ENCODE peak calls at places on chromosomes 13 and 19, in five cellular contexts. One of them, this sample, is unnamed.

GRCh38 chr19:10259162-10259905 is 7.3 kb downstream of the MRPL4 start:
- DNase-seq in K562: peak; percentile 60
- DNase-seq in HepG2: peak; percentile 88
- DNase-seq in H1: peak; percentile 91
- DNase-seq in GM12878: no peak
- DNase-seq in this sample: peak; percentile 82

GRCh38 chr13:114164681-114165429 is 14.2 kb upstream of the CFAP97D2 start:
- DNase-seq in K562: no peak
- DNase-seq in HepG2: no peak
- DNase-seq in H1: no peak
- DNase-seq in GM12878: no peak
- DNase-seq in this sample: no peak

GRCh38 chr13:93730780-93731179 is 504.2 kb downstream of the GPC6 start:
- DNase-seq in K562: no peak
- DNase-seq in HepG2: no peak
- DNase-seq in H1: no peak
- DNase-seq in GM12878: no peak
- DNase-seq in this sample: no peak

GRCh38 chr19:50796128-50796633 is 6.0 kb downstream of the ACP4 start:
- DNase-seq in K562: peak; percentile 54
- DNase-seq in HepG2: peak; percentile 46
- DNase-seq in H1: no peak
- DNase-seq in GM12878: no peak
- DNase-seq in this sample: no peak

GRCh38 chr19:588758-589692 is 656 bp upstream of the HCN2 start:
- DNase-seq in K562: no peak
- DNase-seq in HepG2: no peak
- DNase-seq in H1: no peak
- DNase-seq in GM12878: no peak
- DNase-seq in this sample: no peak

GRCh38 chr13:106529415-106530208 is 5.8 kb downstream of the EFNB2 start:
- DNase-seq in K562: no peak
- DNase-seq in HepG2: no peak
- DNase-seq in H1: no peak
- DNase-seq in GM12878: no peak
- DNase-seq in this sample: no peak

GRCh38 chr13:78709028-78709427 is 50.1 kb upstream of the OBI1 start:
- DNase-seq in K562: no peak
- DNase-seq in HepG2: peak; percentile 9
- DNase-seq in H1: no peak
- DNase-seq in GM12878: no peak
- DNase-seq in this sample: no peak

GRCh38 chr19:40687525-40688016 is 2.9 kb downstream of the NUMBL start:
- DNase-seq in K562: peak; percentile 78
- DNase-seq in HepG2: no peak
- DNase-seq in H1: no peak
- DNase-seq in GM12878: peak; percentile 23
- DNase-seq in this sample: no peak

GRCh38 chr19:17294051-17294891 is 9.0 kb downstream of the ABHD8 start:
- DNase-seq in K562: peak; percentile 94
- DNase-seq in HepG2: no peak
- DNase-seq in H1: peak; percentile 99
- DNase-seq in GM12878: no peak
- DNase-seq in this sample: no peak

GRCh38 chr19:6220385-6221191 is 59.2 kb downstream of the MLLT1 start:
- DNase-seq in K562: no peak
- DNase-seq in HepG2: no peak
- DNase-seq in H1: no peak
- DNase-seq in GM12878: no peak
- DNase-seq in this sample: no peak

GRCh38 chr13:82356667-82357066 is 1525.6 kb downstream of the SLITRK1 start:
- DNase-seq in K562: no peak
- DNase-seq in HepG2: no peak
- DNase-seq in H1: no peak
- DNase-seq in GM12878: no peak
- DNase-seq in this sample: no peak

GRCh38 chr13:91078093-91078679 is 269.3 kb upstream of the MIR17HG start:
- DNase-seq in K562: no peak
- DNase-seq in HepG2: no peak
- DNase-seq in H1: no peak
- DNase-seq in GM12878: no peak
- DNase-seq in this sample: no peak

GRCh38 chr13:66673401-66673800 is 556.7 kb downstream of the PCDH9 start:
- DNase-seq in K562: no peak
- DNase-seq in HepG2: peak; percentile 0
- DNase-seq in H1: no peak
- DNase-seq in GM12878: no peak
- DNase-seq in this sample: no peak

GRCh38 chr13:76991432-76991795 is 467 bp upstream of the CLN5 start:
- DNase-seq in K562: peak; percentile 8
- DNase-seq in HepG2: no peak
- DNase-seq in H1: no peak
- DNase-seq in GM12878: peak; percentile 35
- DNase-seq in this sample: no peak

GRCh38 chr13:114166381-114167131 is 12.5 kb upstream of the CFAP97D2 start:
- DNase-seq in K562: no peak
- DNase-seq in HepG2: no peak
- DNase-seq in H1: no peak
- DNase-seq in GM12878: no peak
- DNase-seq in this sample: no peak

GRCh38 chr19:14410775-14411134 is 8.4 kb downstream of the DDX39A start:
- DNase-seq in K562: no peak
- DNase-seq in HepG2: no peak
- DNase-seq in H1: no peak
- DNase-seq in GM12878: no peak
- DNase-seq in this sample: no peak

GRCh38 chr19:18610556-18611326 is 1.9 kb upstream of the TMEM59L start:
- DNase-seq in K562: no peak
- DNase-seq in HepG2: peak; percentile 85
- DNase-seq in H1: peak; percentile 66
- DNase-seq in GM12878: no peak
- DNase-seq in this sample: no peak

GRCh38 chr13:45119469-45119989 is 781 bp upstream of the GTF2F2 start:
- DNase-seq in K562: peak; percentile 10
- DNase-seq in HepG2: no peak
- DNase-seq in H1: no peak
- DNase-seq in GM12878: peak; percentile 26
- DNase-seq in this sample: no peak

GRCh38 chr13:27474751-27475268 is 24.4 kb upstream of the MTIF3 start:
- DNase-seq in K562: no peak
- DNase-seq in HepG2: no peak
- DNase-seq in H1: no peak
- DNase-seq in GM12878: no peak
- DNase-seq in this sample: no peak

GRCh38 chr19:29329460-29330134 is 116.6 kb upstream of the UQCRFS1 start:
- DNase-seq in K562: peak; percentile 26
- DNase-seq in HepG2: peak; percentile 15
- DNase-seq in H1: peak; percentile 71
- DNase-seq in GM12878: no peak
- DNase-seq in this sample: no peak

GRCh38 chr19:29372921-29373797 is 152.6 kb upstream of the VSTM2B start:
- DNase-seq in K562: no peak
- DNase-seq in HepG2: no peak
- DNase-seq in H1: peak; percentile 27
- DNase-seq in GM12878: no peak
- DNase-seq in this sample: no peak

GRCh38 chr13:33615436-33615835 is 202.5 kb upstream of the RFC3 start:
- DNase-seq in K562: no peak
- DNase-seq in HepG2: no peak
- DNase-seq in H1: no peak
- DNase-seq in GM12878: no peak
- DNase-seq in this sample: no peak

GRCh38 chr13:112254900-112255299 is 121.3 kb upstream of the SPACA7 start:
- DNase-seq in K562: no peak
- DNase-seq in HepG2: no peak
- DNase-seq in H1: peak; percentile 16
- DNase-seq in GM12878: no peak
- DNase-seq in this sample: no peak

GRCh38 chr19:17611462-17612244 is 56.2 kb downstream of the COLGALT1 start:
- DNase-seq in K562: no peak
- DNase-seq in HepG2: no peak
- DNase-seq in H1: no peak
- DNase-seq in GM12878: no peak
- DNase-seq in this sample: no peak

GRCh38 chr13:68234278-68234677 is 1004.1 kb upstream of the PCDH9 start:
- DNase-seq in K562: no peak
- DNase-seq in HepG2: no peak
- DNase-seq in H1: no peak
- DNase-seq in GM12878: no peak
- DNase-seq in this sample: no peak

GRCh38 chr19:56839665-56840451 is 668 bp downstream of the PEG3 start:
- DNase-seq in K562: no peak
- DNase-seq in HepG2: peak; percentile 95
- DNase-seq in H1: no peak
- DNase-seq in GM12878: no peak
- DNase-seq in this sample: no peak

GRCh38 chr19:16754207-16754806 is 34.7 kb downstream of the NWD1 start:
- DNase-seq in K562: no peak
- DNase-seq in HepG2: no peak
- DNase-seq in H1: no peak
- DNase-seq in GM12878: no peak
- DNase-seq in this sample: no peak

GRCh38 chr13:44437356-44438233 is 64.0 kb downstream of the SERP2 start:
- DNase-seq in K562: no peak
- DNase-seq in HepG2: peak; percentile 35
- DNase-seq in H1: no peak
- DNase-seq in GM12878: no peak
- DNase-seq in this sample: no peak

GRCh38 chr13:104980571-104980970 is 1554.9 kb downstream of the EFNB2 start:
- DNase-seq in K562: no peak
- DNase-seq in HepG2: no peak
- DNase-seq in H1: no peak
- DNase-seq in GM12878: no peak
- DNase-seq in this sample: no peak

GRCh38 chr13:62626771-62627170 is 1211.1 kb upstream of the PCDH20 start:
- DNase-seq in K562: no peak
- DNase-seq in HepG2: peak; percentile 0
- DNase-seq in H1: peak; percentile 86
- DNase-seq in GM12878: no peak
- DNase-seq in this sample: no peak

GRCh38 chr13:104832265-104832664 is 1703.2 kb downstream of the EFNB2 start:
- DNase-seq in K562: no peak
- DNase-seq in HepG2: no peak
- DNase-seq in H1: no peak
- DNase-seq in GM12878: no peak
- DNase-seq in this sample: no peak

GRCh38 chr13:95698047-95698749 is 21.3 kb downstream of the DNAJC3 start:
- DNase-seq in K562: no peak
- DNase-seq in HepG2: no peak
- DNase-seq in H1: no peak
- DNase-seq in GM12878: no peak
- DNase-seq in this sample: peak; percentile 12

GRCh38 chr13:47216176-47216822 is 319.4 kb upstream of the HTR2A start:
- DNase-seq in K562: no peak
- DNase-seq in HepG2: no peak
- DNase-seq in H1: no peak
- DNase-seq in GM12878: no peak
- DNase-seq in this sample: no peak

GRCh38 chr13:49627831-49628652 is at the start of gene ARL11:
- DNase-seq in K562: peak; percentile 60
- DNase-seq in HepG2: no peak
- DNase-seq in H1: peak; percentile 83
- DNase-seq in GM12878: peak; percentile 39
- DNase-seq in this sample: no peak

GRCh38 chr13:51222510-51223283 is 499 bp downstream of the FAM124A start:
- DNase-seq in K562: no peak
- DNase-seq in HepG2: no peak
- DNase-seq in H1: peak; percentile 67
- DNase-seq in GM12878: no peak
- DNase-seq in this sample: no peak

GRCh38 chr13:73411067-73411809 is 352.4 kb downstream of the KLF5 start:
- DNase-seq in K562: no peak
- DNase-seq in HepG2: no peak
- DNase-seq in H1: no peak
- DNase-seq in GM12878: no peak
- DNase-seq in this sample: peak; percentile 77

GRCh38 chr19:50722248-50723013 is 733 bp upstream of the CLEC11A start:
- DNase-seq in K562: no peak
- DNase-seq in HepG2: no peak
- DNase-seq in H1: no peak
- DNase-seq in GM12878: no peak
- DNase-seq in this sample: no peak

GRCh38 chr19:31344403-31344802 is 4.8 kb downstream of the TSHZ3 start:
- DNase-seq in K562: no peak
- DNase-seq in HepG2: no peak
- DNase-seq in H1: no peak
- DNase-seq in GM12878: no peak
- DNase-seq in this sample: no peak

GRCh38 chr19:5691205-5691929 is 1.3 kb downstream of the RPL36 start:
- DNase-seq in K562: peak; percentile 63
- DNase-seq in HepG2: no peak
- DNase-seq in H1: no peak
- DNase-seq in GM12878: no peak
- DNase-seq in this sample: no peak

GRCh38 chr13:42660367-42660965 is 86.5 kb downstream of the TNFSF11 start:
- DNase-seq in K562: no peak
- DNase-seq in HepG2: no peak
- DNase-seq in H1: no peak
- DNase-seq in GM12878: no peak
- DNase-seq in this sample: no peak

GRCh38 chr13:86554066-86554465 is 754.8 kb upstream of the SLITRK6 start:
- DNase-seq in K562: no peak
- DNase-seq in HepG2: no peak
- DNase-seq in H1: no peak
- DNase-seq in GM12878: no peak
- DNase-seq in this sample: no peak
- TF ChIP-seq POLR2AphosphoS5 in K562: no peak
- TF ChIP-seq POLR2AphosphoS5 in HepG2: no peak
- TF ChIP-seq POLR2AphosphoS5 in H1: no peak
- TF ChIP-seq POLR2AphosphoS5 in GM12878: no peak
- TF ChIP-seq POLR2AphosphoS5 in this sample: no peak

GRCh38 chr13:74662895-74663294 is 528.7 kb upstream of the KLF12 start:
- DNase-seq in K562: no peak
- DNase-seq in HepG2: no peak
- DNase-seq in H1: no peak
- DNase-seq in GM12878: no peak
- DNase-seq in this sample: no peak
- TF ChIP-seq JUND in K562: no peak
- TF ChIP-seq JUND in HepG2: no peak
- TF ChIP-seq JUND in H1: no peak
- TF ChIP-seq JUND in GM12878: no peak
- TF ChIP-seq JUND in this sample: no peak

GRCh38 chr13:97446448-97446847 is 12.5 kb downstream of the RAP2A start:
- DNase-seq in K562: no peak
- DNase-seq in HepG2: no peak
- DNase-seq in H1: no peak
- DNase-seq in GM12878: no peak
- DNase-seq in this sample: no peak
- TF ChIP-seq RAD21 in K562: no peak
- TF ChIP-seq RAD21 in HepG2: no peak
- TF ChIP-seq RAD21 in H1: no peak
- TF ChIP-seq RAD21 in GM12878: no peak
- TF ChIP-seq RAD21 in this sample: no peak

GRCh38 chr19:45827459-45828093 is 12.5 kb upstream of the RSPH6A start:
- DNase-seq in K562: no peak
- DNase-seq in HepG2: no peak
- DNase-seq in H1: no peak
- DNase-seq in GM12878: no peak
- DNase-seq in this sample: no peak
- TF ChIP-seq POLR2AphosphoS5 in K562: peak; percentile 5
- TF ChIP-seq POLR2AphosphoS5 in HepG2: no peak
- TF ChIP-seq POLR2AphosphoS5 in H1: peak; percentile 24
- TF ChIP-seq POLR2AphosphoS5 in GM12878: no peak
- TF ChIP-seq POLR2AphosphoS5 in this sample: peak; percentile 26

GRCh38 chr19:4077011-4077382 is 10.3 kb upstream of the ZBTB7A start:
- DNase-seq in K562: no peak
- DNase-seq in HepG2: no peak
- DNase-seq in H1: no peak
- DNase-seq in GM12878: no peak
- DNase-seq in this sample: no peak
- TF ChIP-seq JUND in K562: no peak
- TF ChIP-seq JUND in HepG2: no peak
- TF ChIP-seq JUND in H1: no peak
- TF ChIP-seq JUND in GM12878: no peak
- TF ChIP-seq JUND in this sample: no peak